ENCODE peak calls at places on chromosomes 13 and 19, in ten cellular contexts. U is neural crest cell; G is T-helper 17 cell; B is AML-193; N is skeletal muscle cell; D is progenitor cell of endocrine pancreas; T is posterior cingulate gyrus; Z is stimulated activated CD4-positive, alpha-beta T cell treated with anti-CD3 and anti-CD28 coated beads, Interleukin-15, amount 100 ng/mL, for 1 hour; W is B cell; L is occipital lobe. H is an unnamed sample.
A peak's percentile ranks its signal among the peaks of the same experiment; 100 is the strongest.

GRCh38 chr19:4654437-4655361 is 15.4 kb downstream of the TNFAIP8L1 start:
- DNase-seq in U (no peak), G (no peak), B (no peak), N (no peak), D (no peak), T (peak; percentile 37), Z (no peak), W (no peak), L (peak; percentile 43), H (no peak)

GRCh38 chr19:18683955-18684641 is 618 bp downstream of the CRTC1 start:
- DNase-seq in U (no peak), G (no peak), B (no peak), N (no peak), D (no peak), T (no peak), Z (no peak), W (no peak), L (no peak), H (no peak)

GRCh38 chr19:45954132-45954531 is 19.5 kb downstream of the NOVA2 start:
- DNase-seq in U (peak; percentile 76), G (no peak), B (no peak), N (no peak), D (no peak), T (peak; percentile 55), Z (no peak), W (no peak), L (peak; percentile 12), H (no peak)

GRCh38 chr19:13962738-13963602 is 10.7 kb downstream of the DCAF15 start:
- DNase-seq in U (no peak), G (no peak), B (no peak), N (no peak), D (no peak), T (no peak), Z (no peak), W (peak; percentile 55), L (no peak), H (no peak)

GRCh38 chr19:39422020-39422419 is 9.6 kb downstream of the PLEKHG2 start:
- DNase-seq in U (no peak), G (no peak), B (no peak), N (no peak), D (no peak), T (no peak), Z (no peak), W (no peak), L (no peak), H (no peak)

GRCh38 chr13:113982296-113982661 is 8.4 kb upstream of the C13orf46 start:
- DNase-seq in U (no peak), G (no peak), B (no peak), N (no peak), D (no peak), T (no peak), Z (no peak), W (no peak), L (no peak), H (no peak)

GRCh38 chr19:31340059-31341025 is 8.9 kb downstream of the TSHZ3 start:
- DNase-seq in U (no peak), G (peak; percentile 28), B (peak; percentile 33), N (no peak), D (no peak), T (no peak), Z (no peak), W (no peak), L (no peak), H (peak; percentile 23)

GRCh38 chr19:10289167-10289835 is 451 bp upstream of the ICAM5 start:
- DNase-seq in U (no peak), G (peak; percentile 49), B (no peak), N (no peak), D (no peak), T (peak; percentile 67), Z (peak; percentile 23), W (peak; percentile 73), L (peak; percentile 48), H (peak; percentile 89)

GRCh38 chr19:49861541-49862410 is 5.6 kb downstream of the PNKP start:
- DNase-seq in U (no peak), G (no peak), B (no peak), N (no peak), D (no peak), T (no peak), Z (no peak), W (peak; percentile 43), L (no peak), H (no peak)

GRCh38 chr19:55088543-55089265 is 13.0 kb downstream of the EPS8L1 start:
- DNase-seq in U (peak; percentile 97), G (peak; percentile 60), B (peak; percentile 34), N (no peak), D (peak; percentile 84), T (peak; percentile 73), Z (peak; percentile 52), W (peak; percentile 86), L (peak; percentile 17), H (peak; percentile 48)

GRCh38 chr19:6890938-6891337 is 3.6 kb downstream of the ADGRE1 start:
- DNase-seq in U (no peak), G (no peak), B (no peak), N (no peak), D (no peak), T (no peak), Z (no peak), W (no peak), L (no peak), H (no peak)

GRCh38 chr13:59392328-59392727 is 771.4 kb downstream of the DIAPH3 start:
- DNase-seq in U (no peak), G (no peak), B (no peak), N (no peak), D (no peak), T (no peak), Z (no peak), W (no peak), L (no peak), H (no peak)

GRCh38 chr19:32921624-32922023 is 50.1 kb downstream of the CEP89 start:
- DNase-seq in U (no peak), G (no peak), B (no peak), N (no peak), D (no peak), T (no peak), Z (no peak), W (no peak), L (no peak), H (no peak)

GRCh38 chr19:18109731-18110671 is 12.4 kb downstream of the MAST3 start:
- DNase-seq in U (peak; percentile 37), G (peak; percentile 31), B (peak; percentile 26), N (no peak), D (no peak), T (no peak), Z (peak; percentile 11), W (peak; percentile 79), L (peak; percentile 18), H (no peak)

GRCh38 chr13:33349996-33350826 is 64.7 kb upstream of the STARD13 start:
- DNase-seq in U (peak; percentile 12), G (no peak), B (no peak), N (no peak), D (peak; percentile 14), T (peak; percentile 15), Z (no peak), W (peak; percentile 60), L (no peak), H (peak; percentile 4)

GRCh38 chr19:55226788-55227187 is 1.8 kb downstream of the TMEM86B start:
- DNase-seq in U (no peak), G (no peak), B (no peak), N (no peak), D (no peak), T (no peak), Z (no peak), W (peak; percentile 10), L (no peak), H (no peak)

GRCh38 chr19:2154587-2155075 is 3.3 kb upstream of the AP3D1 start:
- DNase-seq in U (no peak), G (no peak), B (no peak), N (no peak), D (no peak), T (no peak), Z (no peak), W (no peak), L (no peak), H (no peak)

H was measured in Kasumi-1.